ENCODE peak calls at places on chromosomes 5 and 9, in seven cellular contexts. D is brain microvascular endothelial cell, N is psoas muscle, X is fibroblast of villous mesenchyme, C is fibroblast of pulmonary artery, O is right lobe of liver, J is fibroblast of lung. W is an unnamed sample.

GRCh38 chr5:160605266-160605665 is 183.6 kb downstream of the PTTG1 start:
- DNase-seq in J (no peak), O (no peak), C (no peak), D (no peak), N (no peak), X (no peak), W (no peak)

GRCh38 chr5:59055745-59056448 is 473.0 kb downstream of the RAB3C start:
- DNase-seq in J (no peak), N (no peak), C (no peak), O (no peak), X (no peak), D (no peak), W (no peak)

GRCh38 chr5:93006915-93007314 is 574.1 kb downstream of the NR2F1-AS1 start:
- DNase-seq in O (no peak), C (no peak), N (no peak), D (no peak), J (peak; percentile 26), X (no peak), W (no peak)

GRCh38 chr9:3828495-3828894 is 302.7 kb upstream of the RFX3 start:
- DNase-seq in N (no peak), O (no peak), C (peak; percentile 62), J (peak; percentile 79), X (peak; percentile 58), D (peak; percentile 24), W (no peak)

GRCh38 chr5:82396871-82397514 is 118.8 kb upstream of the RPS23 start:
- DNase-seq in D (peak; percentile 99), X (peak; percentile 100), C (peak; percentile 99), N (peak; percentile 80), J (peak; percentile 100), O (peak; percentile 62), W (peak; percentile 100)

GRCh38 chr5:132445930-132446329 is 44.6 kb downstream of the IRF1 start:
- DNase-seq in D (no peak), C (no peak), X (no peak), O (no peak), N (no peak), J (no peak), W (no peak)

GRCh38 chr5:126443374-126443851 is 20.2 kb downstream of the GRAMD2B start:
- DNase-seq in O (no peak), N (no peak), D (no peak), J (no peak), X (no peak), C (no peak), W (no peak)

GRCh38 chr5:55934117-55934613 is 60.6 kb downstream of the IL6ST start:
- DNase-seq in X (peak; percentile 41), J (peak; percentile 14), D (no peak), O (peak; percentile 71), C (peak; percentile 29), N (no peak), W (no peak)

GRCh38 chr9:92506184-92506857 is 24.0 kb upstream of the ASPN start:
- DNase-seq in J (peak; percentile 97), N (peak; percentile 62), X (peak; percentile 88), C (peak; percentile 89), D (peak; percentile 79), O (no peak), W (peak; percentile 90)

GRCh38 chr9:111052831-111053230 is 14.6 kb upstream of the LPAR1 start:
- DNase-seq in X (no peak), O (no peak), C (peak; percentile 53), J (peak; percentile 51), N (no peak), D (peak; percentile 47), W (peak; percentile 51)

GRCh38 chr5:99248066-99248465 is 319.3 kb upstream of the CHD1 start:
- DNase-seq in C (no peak), N (no peak), J (no peak), X (no peak), D (no peak), O (no peak), W (no peak)

GRCh38 chr9:84166828-84167400 is 173.6 kb downstream of the SLC28A3 start:
- DNase-seq in N (peak; percentile 52), J (no peak), X (no peak), C (no peak), D (no peak), O (no peak), W (no peak)

GRCh38 chr9:16828335-16829281 is 41.9 kb downstream of the BNC2 start:
- DNase-seq in X (peak; percentile 85), C (peak; percentile 47), J (peak; percentile 70), O (no peak), N (peak; percentile 62), D (peak; percentile 18), W (no peak)

GRCh38 chr5:134289509-134290113 is 63.7 kb upstream of the PPP2CA start:
- DNase-seq in D (peak; percentile 56), J (peak; percentile 66), C (peak; percentile 90), X (peak; percentile 88), N (no peak), O (no peak), W (peak; percentile 26)

GRCh38 chr9:22206833-22207232 is 197.7 kb upstream of the CDKN2B start:
- DNase-seq in N (no peak), X (no peak), C (no peak), D (no peak), J (no peak), O (no peak), W (no peak)

GRCh38 chr9:123550797-123551196 is 194.8 kb downstream of the CRB2 start:
- DNase-seq in N (no peak), D (no peak), J (no peak), X (no peak), C (no peak), O (no peak), W (no peak)

GRCh38 chr9:122213589-122214413 is 15.0 kb downstream of the LHX6 start:
- DNase-seq in D (no peak), N (no peak), O (no peak), C (no peak), J (no peak), X (peak; percentile 10), W (no peak)

GRCh38 chr5:53063176-53063575 is 46.4 kb downstream of the MOCS2 start:
- DNase-seq in N (no peak), X (peak; percentile 34), O (no peak), D (no peak), J (peak; percentile 25), C (peak; percentile 49), W (no peak)

GRCh38 chr5:16983022-16983639 is 47.0 kb upstream of the MYO10 start:
- DNase-seq in N (no peak), O (no peak), C (peak; percentile 39), X (no peak), D (no peak), J (no peak), W (no peak)

GRCh38 chr5:75928992-75929391 is 154.2 kb upstream of the SV2C start:
- DNase-seq in N (no peak), C (no peak), O (no peak), X (no peak), J (no peak), D (no peak), W (no peak)

GRCh38 chr5:73233461-73234151 is 60.6 kb downstream of the TMEM174 start:
- DNase-seq in X (no peak), N (peak; percentile 51), J (peak; percentile 39), O (no peak), D (no peak), C (no peak), W (no peak)

GRCh38 chr9:86946712-86947145 is 577 bp downstream of the GAS1 start:
- DNase-seq in X (peak; percentile 54), J (peak; percentile 55), O (peak; percentile 42), C (peak; percentile 66), D (peak; percentile 36), N (no peak), W (no peak)

GRCh38 chr9:136013524-136014034 is 52.4 kb upstream of the UBAC1 start:
- DNase-seq in N (no peak), J (no peak), D (no peak), C (no peak), O (no peak), X (no peak), W (no peak)

GRCh38 chr5:137164536-137164935 is 334.6 kb downstream of the SPOCK1 start:
- DNase-seq in J (no peak), D (no peak), N (no peak), X (no peak), O (no peak), C (no peak), W (no peak)

GRCh38 chr5:124372457-124372856 is 374.0 kb downstream of the ZNF608 start:
- DNase-seq in C (peak; percentile 4), X (peak; percentile 26), O (no peak), D (no peak), N (no peak), J (no peak), W (no peak)

GRCh38 chr9:37030591-37030939 is 3.5 kb downstream of the PAX5 start:
- DNase-seq in C (no peak), X (no peak), D (no peak), J (no peak), N (no peak), O (no peak), W (no peak)

DNA sequence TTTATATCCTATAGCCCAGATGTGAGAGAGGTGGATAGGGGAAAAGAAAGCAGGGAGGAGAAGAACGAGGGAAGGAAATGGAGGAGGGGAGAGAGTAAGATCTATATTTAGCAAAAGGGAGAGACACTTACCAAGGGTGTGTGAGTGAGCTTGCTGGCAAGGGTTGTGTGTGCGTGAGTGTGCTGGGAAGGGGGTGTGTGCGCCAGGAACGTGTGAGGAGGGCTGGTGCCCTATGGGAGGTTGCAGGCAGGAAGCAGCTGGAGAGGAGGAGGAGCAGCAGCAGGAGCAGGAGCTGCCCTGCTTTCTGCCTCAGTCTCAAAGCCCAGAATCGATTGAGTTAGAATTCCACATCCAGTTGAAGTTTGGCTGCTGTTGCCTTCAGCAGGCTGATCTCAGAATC is 148.3 kb upstream of the RUSC2 start:
- DNase-seq in N (peak; percentile 88), X (peak; percentile 54), C (peak; percentile 81), D (peak; percentile 28), J (peak; percentile 80), O (no peak), W (peak; percentile 40)
- H3K4me3 ChIP-seq in N (peak overlapping the region; percentile 58), X (peak overlapping the region; percentile 5), C (peak overlapping the region; percentile 31), D (no peak overlapping the region), J (peak overlapping the region; percentile 27), O (no peak overlapping the region), W (peak overlapping the region; percentile 21)

DNA sequence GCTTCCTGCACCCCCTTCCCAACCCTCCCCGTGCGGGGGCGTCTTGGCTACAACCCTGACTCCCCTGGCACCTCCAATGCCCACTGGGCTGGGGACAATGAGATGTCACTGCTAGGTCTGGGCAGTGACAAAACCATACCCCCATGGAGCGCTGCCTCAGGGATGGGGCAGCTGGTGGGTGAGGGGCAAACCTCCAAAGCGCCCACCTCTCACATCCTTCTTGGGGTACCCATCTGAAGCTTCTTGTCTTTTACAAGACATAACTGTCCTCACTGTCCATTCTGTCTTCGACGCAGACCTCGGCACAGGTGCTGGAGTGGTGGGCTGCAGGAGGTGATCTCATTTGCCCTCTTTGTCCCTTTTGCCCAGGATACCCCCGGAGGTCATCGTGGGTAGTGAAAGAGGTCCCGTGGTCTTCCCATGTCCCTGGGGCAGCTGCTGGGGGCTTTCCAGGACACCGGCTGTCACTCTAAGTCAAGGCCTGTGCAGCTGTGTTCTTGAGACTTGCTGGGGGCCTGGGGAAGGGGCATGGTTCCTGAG is 27.8 kb upstream of the CSF1R start:
- DNase-seq in D (no peak), X (no peak), O (no peak), J (no peak), N (no peak), C (no peak), W (no peak)
- TF ChIP-seq CTCF in D (peak; percentile 25), X (peak; percentile 9), O (no peak), J (no peak), N (no peak), C (no peak), W (no peak)

GRCh38 chr5:142012792-142013388 is at the start of gene GNPDA1:
- DNase-seq in O (peak; percentile 88), J (peak; percentile 67), C (peak; percentile 73), D (peak; percentile 53), N (peak; percentile 92), X (peak; percentile 79), W (no peak)
- H3K4me3 ChIP-seq in O (peak within 1 kb of the TSS; percentile 75), J (peak within 1 kb of the TSS; percentile 57), C (peak within 1 kb of the TSS; percentile 94), D (peak within 1 kb of the TSS; percentile 79), N (peak within 1 kb of the TSS; percentile 82), X (peak within 1 kb of the TSS; percentile 87), W (peak within 1 kb of the TSS; percentile 77)

GRCh38 chr5:21094619-21095018 is 1106.6 kb upstream of the CDH18 start:
- DNase-seq in J (no peak), D (no peak), X (no peak), N (no peak), O (no peak), C (no peak), W (no peak)
- TF ChIP-seq CTCF in J (no peak), D (no peak), X (no peak), N (no peak), O (no peak), C (no peak), W (no peak)

W was measured in AG04449.